ENCODE peak calls at places on chromosomes 12 and 14, in ten cellular contexts. One of them, this sample, is unnamed. For H3K4me1, the result is how much of the 10 kb centered on the place peaks cover.

GRCh38 chr12:56838602-56839488 is 75.7 kb downstream of the HSD17B6 start:
- DNase-seq in astrocyte: peak
- DNase-seq in OCI-LY7: no peak
- DNase-seq in H9: no peak
- DNase-seq in left lung: no peak
- DNase-seq in CD4-positive, CD25-positive, alpha-beta regulatory T cell: no peak
- DNase-seq in left ventricle myocardium inferior: no peak
- DNase-seq in A549: no peak
- DNase-seq in spleen: no peak
- DNase-seq in tibial nerve: no peak
- DNase-seq in this sample: no peak

GRCh38 chr12:53976172-53976822 is 1.5 kb upstream of the HOTAIR start:
- DNase-seq in astrocyte: no peak
- DNase-seq in OCI-LY7: no peak
- DNase-seq in H9: no peak
- DNase-seq in left lung: no peak
- DNase-seq in CD4-positive, CD25-positive, alpha-beta regulatory T cell: no peak
- DNase-seq in left ventricle myocardium inferior: no peak
- DNase-seq in A549: no peak
- DNase-seq in spleen: no peak
- DNase-seq in tibial nerve: no peak
- DNase-seq in this sample: peak

GRCh38 chr12:59627582-59627981 is 31.8 kb downstream of the SLC16A7 start:
- DNase-seq in astrocyte: no peak
- DNase-seq in OCI-LY7: no peak
- DNase-seq in H9: no peak
- DNase-seq in left lung: no peak
- DNase-seq in CD4-positive, CD25-positive, alpha-beta regulatory T cell: no peak
- DNase-seq in left ventricle myocardium inferior: no peak
- DNase-seq in A549: no peak
- DNase-seq in spleen: no peak
- DNase-seq in tibial nerve: no peak
- DNase-seq in this sample: no peak

GRCh38 chr12:55723516-55724225 is 3.5 kb downstream of the RDH5 start:
- DNase-seq in astrocyte: no peak
- DNase-seq in OCI-LY7: no peak
- DNase-seq in H9: peak
- DNase-seq in left lung: peak
- DNase-seq in CD4-positive, CD25-positive, alpha-beta regulatory T cell: no peak
- DNase-seq in left ventricle myocardium inferior: no peak
- DNase-seq in A549: no peak
- DNase-seq in spleen: no peak
- DNase-seq in tibial nerve: no peak
- DNase-seq in this sample: no peak

GRCh38 chr14:71142375-71143038 is 235.2 kb downstream of the PCNX1 start:
- DNase-seq in astrocyte: peak
- DNase-seq in OCI-LY7: peak
- DNase-seq in H9: no peak
- DNase-seq in left lung: no peak
- DNase-seq in CD4-positive, CD25-positive, alpha-beta regulatory T cell: no peak
- DNase-seq in left ventricle myocardium inferior: no peak
- DNase-seq in A549: no peak
- DNase-seq in spleen: no peak
- DNase-seq in tibial nerve: no peak
- DNase-seq in this sample: no peak

GRCh38 chr12:42887657-42888056 is 298.1 kb upstream of the PRICKLE1 start:
- DNase-seq in astrocyte: peak
- DNase-seq in OCI-LY7: no peak
- DNase-seq in H9: no peak
- DNase-seq in left lung: no peak
- DNase-seq in CD4-positive, CD25-positive, alpha-beta regulatory T cell: no peak
- DNase-seq in left ventricle myocardium inferior: no peak
- DNase-seq in A549: no peak
- DNase-seq in spleen: no peak
- DNase-seq in tibial nerve: no peak
- DNase-seq in this sample: no peak

GRCh38 chr12:117919479-117919878 is 49.3 kb downstream of the KSR2 start:
- DNase-seq in astrocyte: no peak
- DNase-seq in OCI-LY7: no peak
- DNase-seq in H9: no peak
- DNase-seq in left lung: no peak
- DNase-seq in CD4-positive, CD25-positive, alpha-beta regulatory T cell: no peak
- DNase-seq in left ventricle myocardium inferior: no peak
- DNase-seq in A549: no peak
- DNase-seq in spleen: no peak
- DNase-seq in tibial nerve: no peak
- DNase-seq in this sample: no peak

GRCh38 chr12:26918321-26919215 is 19.2 kb downstream of the INTS13 start:
- DNase-seq in astrocyte: peak
- DNase-seq in OCI-LY7: no peak
- DNase-seq in H9: no peak
- DNase-seq in left lung: no peak
- DNase-seq in CD4-positive, CD25-positive, alpha-beta regulatory T cell: no peak
- DNase-seq in left ventricle myocardium inferior: no peak
- DNase-seq in A549: no peak
- DNase-seq in spleen: no peak
- DNase-seq in tibial nerve: no peak
- DNase-seq in this sample: no peak

GRCh38 chr12:12716845-12717585 is at the start of gene CDKN1B:
- DNase-seq in astrocyte: peak
- DNase-seq in OCI-LY7: peak
- DNase-seq in H9: peak
- DNase-seq in left lung: peak
- DNase-seq in CD4-positive, CD25-positive, alpha-beta regulatory T cell: peak
- DNase-seq in left ventricle myocardium inferior: peak
- DNase-seq in A549: peak
- DNase-seq in spleen: peak
- DNase-seq in tibial nerve: peak
- DNase-seq in this sample: peak

GRCh38 chr12:64451687-64452558 is at the start of gene TBK1:
- DNase-seq in astrocyte: peak
- DNase-seq in OCI-LY7: peak
- DNase-seq in H9: peak
- DNase-seq in left lung: peak
- DNase-seq in CD4-positive, CD25-positive, alpha-beta regulatory T cell: peak
- DNase-seq in left ventricle myocardium inferior: peak
- DNase-seq in A549: peak
- DNase-seq in spleen: peak
- DNase-seq in tibial nerve: peak
- DNase-seq in this sample: peak

GRCh38 chr12:127273621-127274020 is 993.3 kb upstream of the TMEM132C start:
- DNase-seq in astrocyte: peak
- DNase-seq in OCI-LY7: no peak
- DNase-seq in H9: no peak
- DNase-seq in left lung: no peak
- DNase-seq in CD4-positive, CD25-positive, alpha-beta regulatory T cell: no peak
- DNase-seq in left ventricle myocardium inferior: no peak
- DNase-seq in A549: no peak
- DNase-seq in spleen: no peak
- DNase-seq in tibial nerve: no peak
- DNase-seq in this sample: no peak

GRCh38 chr12:79194595-79194994 is 330.0 kb downstream of the SYT1 start:
- DNase-seq in astrocyte: peak
- DNase-seq in OCI-LY7: no peak
- DNase-seq in H9: no peak
- DNase-seq in left lung: no peak
- DNase-seq in CD4-positive, CD25-positive, alpha-beta regulatory T cell: no peak
- DNase-seq in left ventricle myocardium inferior: no peak
- DNase-seq in A549: no peak
- DNase-seq in spleen: no peak
- DNase-seq in tibial nerve: no peak
- DNase-seq in this sample: no peak

GRCh38 chr12:129075451-129076208 is 222.4 kb downstream of the GLT1D1 start:
- DNase-seq in astrocyte: no peak
- DNase-seq in OCI-LY7: no peak
- DNase-seq in H9: no peak
- DNase-seq in left lung: no peak
- DNase-seq in CD4-positive, CD25-positive, alpha-beta regulatory T cell: no peak
- DNase-seq in left ventricle myocardium inferior: no peak
- DNase-seq in A549: no peak
- DNase-seq in spleen: no peak
- DNase-seq in tibial nerve: no peak
- DNase-seq in this sample: no peak

GRCh38 chr12:99810718-99811593 is 163.4 kb downstream of the GARIN6 start:
- DNase-seq in astrocyte: peak
- DNase-seq in OCI-LY7: peak
- DNase-seq in H9: no peak
- DNase-seq in left lung: no peak
- DNase-seq in CD4-positive, CD25-positive, alpha-beta regulatory T cell: no peak
- DNase-seq in left ventricle myocardium inferior: no peak
- DNase-seq in A549: peak
- DNase-seq in spleen: no peak
- DNase-seq in tibial nerve: no peak
- DNase-seq in this sample: no peak

DNA sequence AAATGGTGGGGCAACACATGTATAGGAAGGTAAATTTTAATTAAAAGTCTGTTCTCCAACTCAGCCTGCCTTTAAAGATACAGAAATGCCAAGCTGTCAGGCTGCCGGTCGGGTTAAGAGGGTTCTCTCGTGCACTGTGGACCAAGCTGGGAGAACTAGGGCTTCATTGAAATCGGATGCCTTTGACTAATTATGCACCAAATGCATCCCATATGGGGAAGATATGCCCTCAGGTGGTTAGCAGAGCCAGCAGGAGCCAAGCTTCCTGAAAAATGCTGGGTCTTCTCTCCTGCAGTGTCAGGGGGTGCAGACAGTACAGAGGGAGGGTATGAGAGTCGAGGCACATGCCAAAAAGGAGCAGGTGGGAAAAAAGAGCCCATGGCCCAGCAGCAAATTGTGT is 236.1 kb downstream of the CACNA1C start:
- DNase-seq in astrocyte: no peak
- DNase-seq in OCI-LY7: no peak
- DNase-seq in H9: no peak
- DNase-seq in left lung: no peak
- DNase-seq in CD4-positive, CD25-positive, alpha-beta regulatory T cell: no peak
- DNase-seq in left ventricle myocardium inferior: no peak
- DNase-seq in A549: no peak
- DNase-seq in spleen: no peak
- DNase-seq in tibial nerve: no peak
- DNase-seq in this sample: no peak
- H3K4me1 ChIP-seq in astrocyte: under half
- H3K4me1 ChIP-seq in OCI-LY7: under half
- H3K4me1 ChIP-seq in H9: under half
- H3K4me1 ChIP-seq in left lung: under half
- H3K4me1 ChIP-seq in CD4-positive, CD25-positive, alpha-beta regulatory T cell: under half
- H3K4me1 ChIP-seq in left ventricle myocardium inferior: half or more
- H3K4me1 ChIP-seq in A549: under half
- H3K4me1 ChIP-seq in spleen: under half
- H3K4me1 ChIP-seq in tibial nerve: under half
- H3K4me1 ChIP-seq in this sample: half or more

GRCh38 chr12:121810833-121811433 is 7.1 kb downstream of the SETD1B start:
- DNase-seq in astrocyte: no peak
- DNase-seq in OCI-LY7: no peak
- DNase-seq in H9: no peak
- DNase-seq in left lung: no peak
- DNase-seq in CD4-positive, CD25-positive, alpha-beta regulatory T cell: no peak
- DNase-seq in left ventricle myocardium inferior: no peak
- DNase-seq in A549: no peak
- DNase-seq in spleen: no peak
- DNase-seq in tibial nerve: no peak
- DNase-seq in this sample: no peak
- H3K4me1 ChIP-seq in astrocyte: under half
- H3K4me1 ChIP-seq in OCI-LY7: half or more
- H3K4me1 ChIP-seq in H9: under half
- H3K4me1 ChIP-seq in left lung: half or more
- H3K4me1 ChIP-seq in CD4-positive, CD25-positive, alpha-beta regulatory T cell: half or more
- H3K4me1 ChIP-seq in left ventricle myocardium inferior: half or more
- H3K4me1 ChIP-seq in A549: under half
- H3K4me1 ChIP-seq in spleen: half or more
- H3K4me1 ChIP-seq in tibial nerve: half or more
- H3K4me1 ChIP-seq in this sample: under half

DNA sequence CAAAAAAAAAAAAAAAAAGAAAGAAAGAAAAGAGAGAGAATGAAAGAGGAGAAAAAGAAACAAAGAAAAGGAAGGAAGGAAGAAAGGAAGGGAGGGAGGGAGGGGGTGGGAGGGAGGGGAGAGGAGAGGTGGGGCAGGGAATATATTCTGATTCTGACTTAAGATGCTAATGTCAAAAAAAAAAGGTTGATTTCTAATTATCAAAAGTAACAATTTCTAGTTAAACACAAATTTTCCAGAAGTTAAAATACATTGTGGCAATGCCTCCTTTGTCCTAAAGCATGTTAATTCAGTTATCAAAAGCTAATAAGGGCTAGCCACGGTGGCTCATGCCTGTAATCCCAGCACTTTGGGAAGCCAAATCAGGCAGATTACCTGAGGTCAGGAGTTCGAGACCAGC is 7.5 kb downstream of the MPHOSPH9 start:
- DNase-seq in astrocyte: no peak
- DNase-seq in OCI-LY7: no peak
- DNase-seq in H9: no peak
- DNase-seq in left lung: no peak
- DNase-seq in CD4-positive, CD25-positive, alpha-beta regulatory T cell: no peak
- DNase-seq in left ventricle myocardium inferior: no peak
- DNase-seq in A549: no peak
- DNase-seq in spleen: no peak
- DNase-seq in tibial nerve: no peak
- DNase-seq in this sample: no peak
- H3K4me1 ChIP-seq in astrocyte: under half
- H3K4me1 ChIP-seq in OCI-LY7: under half
- H3K4me1 ChIP-seq in H9: under half
- H3K4me1 ChIP-seq in left lung: under half
- H3K4me1 ChIP-seq in CD4-positive, CD25-positive, alpha-beta regulatory T cell: half or more
- H3K4me1 ChIP-seq in left ventricle myocardium inferior: under half
- H3K4me1 ChIP-seq in A549: under half
- H3K4me1 ChIP-seq in spleen: under half
- H3K4me1 ChIP-seq in tibial nerve: under half
- H3K4me1 ChIP-seq in this sample: under half

GRCh38 chr12:111412007-111412829 is 6.5 kb downstream of the SH2B3 start:
- DNase-seq in astrocyte: no peak
- DNase-seq in OCI-LY7: no peak
- DNase-seq in H9: peak
- DNase-seq in left lung: no peak
- DNase-seq in CD4-positive, CD25-positive, alpha-beta regulatory T cell: no peak
- DNase-seq in left ventricle myocardium inferior: peak
- DNase-seq in A549: no peak
- DNase-seq in spleen: no peak
- DNase-seq in tibial nerve: no peak
- DNase-seq in this sample: no peak

GRCh38 chr12:111408686-111409402 is 3.1 kb downstream of the SH2B3 start:
- DNase-seq in astrocyte: no peak
- DNase-seq in OCI-LY7: peak
- DNase-seq in H9: no peak
- DNase-seq in left lung: no peak
- DNase-seq in CD4-positive, CD25-positive, alpha-beta regulatory T cell: no peak
- DNase-seq in left ventricle myocardium inferior: no peak
- DNase-seq in A549: no peak
- DNase-seq in spleen: no peak
- DNase-seq in tibial nerve: no peak
- DNase-seq in this sample: no peak

GRCh38 chr12:111411187-111411764 is 5.6 kb downstream of the SH2B3 start:
- DNase-seq in astrocyte: no peak
- DNase-seq in OCI-LY7: no peak
- DNase-seq in H9: no peak
- DNase-seq in left lung: no peak
- DNase-seq in CD4-positive, CD25-positive, alpha-beta regulatory T cell: no peak
- DNase-seq in left ventricle myocardium inferior: no peak
- DNase-seq in A549: no peak
- DNase-seq in spleen: no peak
- DNase-seq in tibial nerve: no peak
- DNase-seq in this sample: no peak

GRCh38 chr12:111409403-111410228 is 3.9 kb downstream of the SH2B3 start:
- DNase-seq in astrocyte: peak
- DNase-seq in OCI-LY7: peak
- DNase-seq in H9: peak
- DNase-seq in left lung: no peak
- DNase-seq in CD4-positive, CD25-positive, alpha-beta regulatory T cell: no peak
- DNase-seq in left ventricle myocardium inferior: peak
- DNase-seq in A549: no peak
- DNase-seq in spleen: peak
- DNase-seq in tibial nerve: no peak
- DNase-seq in this sample: peak

GRCh38 chr12:111410229-111411186 is 4.8 kb downstream of the SH2B3 start:
- DNase-seq in astrocyte: no peak
- DNase-seq in OCI-LY7: no peak
- DNase-seq in H9: no peak
- DNase-seq in left lung: no peak
- DNase-seq in CD4-positive, CD25-positive, alpha-beta regulatory T cell: no peak
- DNase-seq in left ventricle myocardium inferior: peak
- DNase-seq in A549: no peak
- DNase-seq in spleen: peak
- DNase-seq in tibial nerve: no peak
- DNase-seq in this sample: no peak
- H3K4me1 ChIP-seq in astrocyte: half or more
- H3K4me1 ChIP-seq in OCI-LY7: half or more
- H3K4me1 ChIP-seq in H9: under half
- H3K4me1 ChIP-seq in left lung: half or more
- H3K4me1 ChIP-seq in CD4-positive, CD25-positive, alpha-beta regulatory T cell: half or more
- H3K4me1 ChIP-seq in left ventricle myocardium inferior: half or more
- H3K4me1 ChIP-seq in A549: under half
- H3K4me1 ChIP-seq in spleen: half or more
- H3K4me1 ChIP-seq in tibial nerve: half or more
- H3K4me1 ChIP-seq in this sample: half or more

This sample was measured in SJSA1.